ENCODE peak calls at places on chromosomes 11 and 22, in ten cellular contexts. F is heart right ventricle, U is heart left ventricle, T is transverse colon, Q is psoas muscle, J is RWPE2, Y is left ventricle myocardium inferior, R is neural progenitor cell, E is HepG2, O is thoracic aorta. W is an unnamed sample.

GRCh38 chr22:41768420-41768819 is 32.1 kb upstream of the CCDC134 start:
- DNase-seq in Q (no peak), O (no peak), U (no peak), R (no peak), Y (no peak), F (no peak), J (no peak), E (no peak), T (no peak), W (no peak)

GRCh38 chr11:26753738-26754504 is 32.1 kb upstream of the SLC5A12 start:
- DNase-seq in T (peak; percentile 35), Y (no peak), O (peak; percentile 7), J (no peak), R (peak; percentile 79), Q (peak; percentile 52), F (no peak), U (peak; percentile 21), E (peak; percentile 56), W (peak; percentile 13)

GRCh38 chr22:37335819-37336199 is 53.5 kb downstream of the CYTH4 start:
- DNase-seq in J (no peak), Y (no peak), E (no peak), T (no peak), Q (no peak), F (no peak), R (peak; percentile 51), U (no peak), O (no peak), W (no peak)

GRCh38 chr11:86214710-86215109 is 29.8 kb upstream of the EED start:
- DNase-seq in Y (no peak), U (no peak), R (no peak), J (no peak), E (no peak), F (no peak), T (no peak), Q (no peak), O (no peak), W (no peak)

GRCh38 chr11:64529559-64530520 is 61.2 kb upstream of the SLC22A12 start:
- DNase-seq in Y (no peak), E (no peak), F (no peak), U (no peak), J (no peak), O (no peak), R (no peak), T (no peak), Q (no peak), W (no peak)

GRCh38 chr11:88174627-88175003 is 628 bp downstream of the RAB38 start:
- DNase-seq in F (peak; percentile 46), Y (peak; percentile 45), Q (peak; percentile 71), E (no peak), R (peak; percentile 45), U (peak; percentile 50), J (peak; percentile 84), O (peak; percentile 15), T (peak; percentile 74), W (no peak)

GRCh38 chr22:25762147-25762546 is 20.2 kb downstream of the MYO18B start:
- DNase-seq in J (no peak), U (no peak), E (peak; percentile 43), R (no peak), O (no peak), Q (no peak), Y (no peak), F (no peak), T (no peak), W (no peak)

GRCh38 chr11:4393209-4394196 is at the start of gene TRIM21:
- DNase-seq in O (peak; percentile 65), T (peak; percentile 89), E (peak; percentile 70), R (peak; percentile 84), Y (peak; percentile 79), Q (peak; percentile 79), U (peak; percentile 86), J (peak; percentile 75), F (peak; percentile 78), W (peak; percentile 83)

GRCh38 chr11:77287615-77288273 is 13.7 kb downstream of the GDPD4 start:
- DNase-seq in F (no peak), Q (no peak), E (no peak), U (no peak), T (no peak), Y (no peak), J (no peak), R (no peak), O (no peak), W (peak; percentile 71)

GRCh38 chr11:17687946-17688670 is 31.3 kb upstream of the MYOD1 start:
- DNase-seq in R (no peak), O (no peak), Y (no peak), E (no peak), T (no peak), J (no peak), F (no peak), U (no peak), Q (peak; percentile 93), W (no peak)

GRCh38 chr22:23801238-23801821 is 14.6 kb downstream of the SMARCB1 start:
- DNase-seq in J (no peak), U (no peak), E (no peak), R (no peak), O (no peak), Y (no peak), F (no peak), T (no peak), Q (no peak), W (no peak)

GRCh38 chr22:31631381-31631780 is 30.6 kb downstream of the PISD start:
- DNase-seq in Y (no peak), E (no peak), Q (no peak), F (no peak), R (no peak), J (no peak), O (no peak), U (no peak), T (no peak), W (no peak)

GRCh38 chr22:31637375-31637937 is 24.6 kb downstream of the PISD start:
- DNase-seq in U (no peak), Y (peak; percentile 40), J (no peak), T (no peak), R (no peak), E (no peak), O (no peak), Q (no peak), F (no peak), W (no peak)

GRCh38 chr22:31637938-31638618 is 23.9 kb downstream of the PISD start:
- DNase-seq in J (no peak), U (peak; percentile 59), R (no peak), Q (no peak), F (no peak), T (peak; percentile 52), O (no peak), Y (peak; percentile 42), E (no peak), W (no peak)

GRCh38 chr22:31639640-31640039 is 22.4 kb downstream of the PISD start:
- DNase-seq in F (no peak), Y (no peak), T (peak; percentile 37), E (no peak), J (no peak), Q (no peak), O (no peak), U (no peak), R (no peak), W (no peak)

DNA sequence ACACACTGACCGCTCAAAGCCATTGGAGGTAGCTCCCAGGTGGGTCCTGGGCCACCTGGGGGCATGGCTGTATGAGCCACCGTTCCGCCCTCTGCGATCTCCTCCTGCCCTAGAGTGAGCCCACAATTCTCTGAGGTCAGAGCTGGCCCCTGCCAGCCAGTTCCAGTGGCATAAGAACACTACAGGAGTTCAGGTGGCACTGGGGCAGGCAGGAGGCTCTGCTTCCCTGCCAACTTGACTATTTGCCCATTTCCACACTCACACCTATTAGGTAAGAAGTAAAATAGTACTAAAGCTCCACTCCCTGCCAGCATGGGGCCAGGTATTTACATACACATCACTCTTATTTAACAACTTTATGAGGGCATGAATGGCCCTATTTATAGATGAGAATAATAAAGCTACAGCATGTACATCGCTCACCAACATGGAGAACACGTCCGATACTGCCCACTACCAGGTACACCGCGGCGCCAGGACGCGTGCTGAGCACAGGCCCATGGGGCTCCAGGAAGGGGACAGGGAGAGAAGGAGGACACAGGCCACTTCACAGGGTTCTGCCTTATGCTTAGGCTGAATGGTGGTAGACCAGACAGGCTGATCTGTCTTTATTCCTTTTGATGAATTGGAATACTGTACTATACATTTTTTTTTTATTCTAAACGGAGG is 26.2 kb downstream of the PISD start:
- DNase-seq in J (no peak), E (no peak), R (no peak), Q (no peak), U (no peak), O (no peak), T (no peak), F (no peak), Y (no peak), W (no peak)
- H3K4me1 ChIP-seq in J (peaks cover 9% of the 10 kb centered on the region), E (peaks cover 30% of the 10 kb centered on the region), R (peaks cover 6% of the 10 kb centered on the region), Q (peaks cover 13% of the 10 kb centered on the region), U (peaks cover 23% of the 10 kb centered on the region), O (peaks cover 13% of the 10 kb centered on the region), T (peaks cover 34% of the 10 kb centered on the region), F (peaks cover 8% of the 10 kb centered on the region), Y (peaks cover 38% of the 10 kb centered on the region), W (peaks cover 6% of the 10 kb centered on the region)

GRCh38 chr11:68373810-68374501 is 61.6 kb downstream of the LRP5 start:
- DNase-seq in T (peak; percentile 58), Y (peak; percentile 72), O (no peak), F (peak; percentile 73), J (no peak), E (peak; percentile 81), Q (peak; percentile 70), U (peak; percentile 59), R (peak; percentile 22), W (no peak)
- H3K4me1 ChIP-seq in T (peaks cover 63% of the 10 kb centered on the region), Y (peaks cover 98% of the 10 kb centered on the region), O (peaks cover 58% of the 10 kb centered on the region), F (peaks cover 50% of the 10 kb centered on the region), J (no peaks in the 10 kb centered on the region), E (peaks cover 43% of the 10 kb centered on the region), Q (peaks cover 65% of the 10 kb centered on the region), U (peaks cover 77% of the 10 kb centered on the region), R (peaks cover 8% of the 10 kb centered on the region), W (peaks cover 78% of the 10 kb centered on the region)

DNA sequence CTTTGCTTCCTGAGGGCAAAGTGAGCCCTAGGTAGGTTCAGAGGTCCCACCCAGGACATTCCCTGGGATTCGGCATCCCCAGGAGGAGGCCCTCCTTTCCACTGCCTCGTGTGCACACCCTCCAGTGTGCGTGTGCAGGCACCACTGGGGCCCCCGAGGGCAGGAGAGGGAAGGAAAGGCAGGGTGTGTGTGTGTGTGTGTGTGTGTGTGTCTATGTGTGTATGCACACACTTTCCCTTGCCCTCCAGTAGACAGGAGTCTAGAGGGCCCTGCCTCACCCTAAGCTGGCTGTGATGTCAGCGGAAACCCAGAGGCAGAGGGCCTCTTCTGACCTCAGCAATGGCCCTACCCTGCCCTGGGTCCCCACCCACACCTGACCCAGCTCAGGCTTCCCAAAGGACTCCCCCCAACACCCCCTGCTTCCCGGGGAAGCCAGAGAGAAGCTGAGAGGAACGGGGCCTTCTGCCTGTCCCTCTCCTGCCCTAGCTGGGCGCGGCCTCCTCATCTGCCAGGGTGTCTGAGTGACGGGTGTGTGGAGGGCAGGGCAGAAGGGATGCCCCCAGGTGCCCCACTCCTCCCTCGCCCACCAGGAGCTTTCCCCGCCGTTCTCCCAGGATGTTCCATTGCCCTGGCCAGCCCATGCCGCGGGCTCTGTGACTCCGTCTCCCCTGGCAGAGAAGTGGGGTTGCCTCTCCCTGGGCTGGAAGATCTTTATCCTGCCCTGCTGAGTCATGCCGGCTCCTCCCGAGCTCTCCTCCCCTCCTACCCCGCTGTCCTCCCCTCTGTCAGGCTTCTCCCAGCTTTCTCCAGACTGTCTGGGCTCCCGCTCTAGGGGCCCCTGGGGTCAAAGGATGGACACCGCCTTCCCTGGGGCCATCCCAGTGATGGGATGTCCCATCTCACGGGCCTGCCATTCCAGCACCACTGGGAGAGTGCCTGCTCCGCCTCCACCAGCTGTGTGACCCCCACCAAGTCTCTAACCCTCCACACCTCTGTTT is 6.0 kb upstream of the CLCF1 start:
- DNase-seq in Y (no peak), J (no peak), O (no peak), T (no peak), Q (no peak), E (no peak), U (no peak), R (no peak), F (no peak), W (no peak)
- H3K4me1 ChIP-seq in Y (peaks cover 6% of the 10 kb centered on the region), J (peaks cover 32% of the 10 kb centered on the region), O (peaks cover 5% of the 10 kb centered on the region), T (peaks cover 15% of the 10 kb centered on the region), Q (peaks cover 3% of the 10 kb centered on the region), E (peaks cover 36% of the 10 kb centered on the region), U (peaks cover 2% of the 10 kb centered on the region), R (peaks cover 28% of the 10 kb centered on the region), F (no peaks in the 10 kb centered on the region), W (peaks cover 71% of the 10 kb centered on the region)

GRCh38 chr11:44604171-44604581 is 38.7 kb downstream of the CD82 start:
- DNase-seq in Q (no peak), R (no peak), T (no peak), F (no peak), J (no peak), E (no peak), Y (no peak), U (no peak), O (peak; percentile 41), W (no peak)
- H3K4me1 ChIP-seq in Q (peaks cover 25% of the 10 kb centered on the region), R (peaks cover 52% of the 10 kb centered on the region), T (peaks cover 36% of the 10 kb centered on the region), F (peaks cover 9% of the 10 kb centered on the region), J (no peaks in the 10 kb centered on the region), E (no peaks in the 10 kb centered on the region), Y (peaks cover 60% of the 10 kb centered on the region), U (peaks cover 27% of the 10 kb centered on the region), O (peaks cover 57% of the 10 kb centered on the region), W (no peaks in the 10 kb centered on the region)